ENCODE peak calls at places on chromosome 1, in eight cellular contexts. R, I, W, K, D, T, Q and J are unnamed samples.

GRCh38 chr1:247681288-247681897 is 1.9 kb upstream of the OR13G1 start:
- DNase-seq in D (peak; percentile 52), I (peak; percentile 35), R (no peak), Q (peak; percentile 32), T (peak; percentile 80), K (peak; percentile 27), W (peak; percentile 29), J (peak; percentile 1)

GRCh38 chr1:81678779-81679178 is 122.0 kb upstream of the ADGRL2 start:
- DNase-seq in D (no peak), K (no peak), W (no peak), I (no peak), T (no peak), R (no peak), Q (no peak), J (no peak)

GRCh38 chr1:84862810-84863251 is 30.2 kb downstream of the LPAR3 start:
- DNase-seq in R (no peak), T (no peak), Q (no peak), I (no peak), W (peak; percentile 26), K (no peak), D (no peak), J (no peak)

GRCh38 chr1:67339623-67340343 is 32.1 kb downstream of the IL12RB2 start:
- DNase-seq in W (peak; percentile 86), I (no peak), Q (peak; percentile 49), T (peak; percentile 25), K (peak; percentile 7), D (no peak), R (no peak), J (peak; percentile 50)

GRCh38 chr1:228786361-228787129 is 51.3 kb downstream of the RHOU start:
- DNase-seq in R (no peak), I (no peak), K (no peak), D (no peak), W (no peak), T (no peak), Q (no peak), J (no peak)

GRCh38 chr1:158020877-158021630 is 27.6 kb downstream of the KIRREL1 start:
- DNase-seq in Q (peak; percentile 45), R (no peak), W (peak; percentile 65), K (no peak), T (no peak), D (no peak), I (no peak), J (no peak)

GRCh38 chr1:63317007-63317813 is 5.2 kb upstream of the FOXD3 start:
- DNase-seq in T (peak; percentile 67), K (peak; percentile 83), R (no peak), W (peak; percentile 80), I (peak; percentile 57), D (no peak), Q (peak; percentile 72), J (no peak)

GRCh38 chr1:236677641-236678235 is 8.6 kb upstream of the ACTN2 start:
- DNase-seq in D (no peak), T (peak; percentile 39), W (peak; percentile 47), K (no peak), Q (peak; percentile 57), I (no peak), R (no peak), J (no peak)

GRCh38 chr1:41908288-41908895 is 10.3 kb downstream of the HIVEP3 start:
- DNase-seq in K (no peak), D (no peak), W (no peak), Q (no peak), I (no peak), T (no peak), R (no peak), J (no peak)

GRCh38 chr1:244163131-244163530 is 112.0 kb downstream of the ZBTB18 start:
- DNase-seq in R (no peak), Q (no peak), K (no peak), W (peak; percentile 55), D (no peak), I (no peak), T (no peak), J (no peak)

GRCh38 chr1:166167395-166167922 is 658 bp upstream of the FAM78B start:
- DNase-seq in R (no peak), W (no peak), Q (peak; percentile 9), K (no peak), I (no peak), T (no peak), D (no peak), J (no peak)

GRCh38 chr1:224783006-224783651 is 146.3 kb upstream of the DNAH14 start:
- DNase-seq in I (no peak), D (no peak), W (no peak), K (no peak), R (no peak), T (no peak), Q (no peak), J (no peak)

GRCh38 chr1:158067651-158068050 is 74.2 kb downstream of the KIRREL1 start:
- DNase-seq in R (no peak), Q (peak; percentile 48), K (no peak), D (no peak), I (no peak), W (peak; percentile 13), T (no peak), J (no peak)

GRCh38 chr1:30807318-30808066 is 49.9 kb upstream of the LAPTM5 start:
- DNase-seq in Q (peak; percentile 85), T (no peak), D (peak; percentile 79), I (no peak), R (no peak), W (peak; percentile 79), K (peak; percentile 58), J (no peak)

GRCh38 chr1:1578371-1578940 is 3.8 kb upstream of the SSU72 start:
- DNase-seq in T (no peak), Q (no peak), R (no peak), D (no peak), K (no peak), I (no peak), W (no peak), J (no peak)

GRCh38 chr1:223700388-223700918 is 11.9 kb upstream of the CAPN2 start:
- DNase-seq in K (no peak), W (peak; percentile 63), I (no peak), T (no peak), D (no peak), R (no peak), Q (peak; percentile 73), J (no peak)